ENCODE peak calls at places on chromosomes 4 and X, in ten cellular contexts. J is A549; S is fibroblast of mammary gland; I is activated CD4-positive, alpha-beta memory T cell treated with anti-CD3 and anti-CD28 coated beads, Interleukin-2, amount 10 ng/mL, durations not matched to agents 7 days and 5 days; G is myocyte; R is GM18507; X is SJSA1; N is pons; H is GM13977; W is activated naive CD4-positive, alpha-beta T cell treated with anti-CD3 and anti-CD28 coated beads, Interleukin-2, amount 10 ng/mL, durations not matched to agents 7 days and 5 days. F is an unnamed sample.

GRCh38 chr4:86453044-86453501 is 93.2 kb upstream of the MAPK10 start:
- DNase-seq in H (no peak), N (peak), I (no peak), G (peak), R (no peak), J (no peak), X (peak), W (no peak), S (peak), F (no peak)

GRCh38 chr4:16206848-16207247 is 19.4 kb downstream of the TAPT1 start:
- DNase-seq in X (no peak), R (no peak), N (no peak), H (no peak), W (no peak), I (no peak), J (no peak), G (peak), S (no peak), F (no peak)

GRCh38 chr4:2793578-2793919 is 664 bp downstream of the SH3BP2 start:
- DNase-seq in J (no peak), I (no peak), N (no peak), G (no peak), R (no peak), X (peak), H (no peak), S (peak), W (peak), F (peak)

GRCh38 chrX:134186362-134187121 is 50.4 kb upstream of the CCDC160 start:
- DNase-seq in X (no peak), G (no peak), S (no peak), I (peak), H (no peak), N (peak), W (peak), R (no peak), J (no peak), F (no peak)

GRCh38 chr4:99087887-99088484 is 602 bp downstream of the ADH5 start:
- DNase-seq in S (peak), N (peak), H (peak), W (no peak), J (peak), I (peak), R (no peak), X (peak), G (peak), F (peak)

GRCh38 chr4:40585201-40585789 is 44.4 kb downstream of the RBM47 start:
- DNase-seq in I (no peak), N (no peak), X (no peak), W (no peak), S (no peak), G (no peak), R (no peak), J (no peak), H (no peak), F (no peak)

GRCh38 chr4:14257903-14258302 is 630.4 kb upstream of the BOD1L1 start:
- DNase-seq in H (no peak), R (no peak), J (no peak), G (no peak), S (no peak), N (peak), X (no peak), W (no peak), I (no peak), F (no peak)

GRCh38 chr4:140186651-140187315 is 32.8 kb upstream of the MAML3 start:
- DNase-seq in G (peak), N (peak), R (no peak), I (no peak), J (peak), X (no peak), W (no peak), H (no peak), S (peak), F (no peak)

GRCh38 chr4:110793381-110793801 is 170.5 kb upstream of the PITX2 start:
- DNase-seq in W (no peak), I (no peak), R (no peak), S (peak), X (peak), N (no peak), J (no peak), G (peak), H (no peak), F (no peak)

F was measured in CD8-positive, alpha-beta T cell.